ENCODE peak calls at places on chromosome 4, in five cellular contexts. One of them, this sample, is unnamed.

GRCh38 chr4:152245706-152246105 is 290.2 kb downstream of the FBXW7 start:
- DNase-seq in AML-193: no peak
- DNase-seq in DND-41: no peak
- DNase-seq in HT-29: no peak
- DNase-seq in Right ventricle myocardium superior: no peak
- DNase-seq in this sample: no peak

GRCh38 chr4:94758141-94758699 is 465 bp downstream of the BMPR1B start:
- DNase-seq in Right ventricle myocardium superior: peak; percentile 43
- DNase-seq in HT-29: no peak
- DNase-seq in AML-193: no peak
- DNase-seq in DND-41: peak; percentile 62
- DNase-seq in this sample: no peak

GRCh38 chr4:23888421-23889319 is 1.2 kb downstream of the PPARGC1A start:
- DNase-seq in Right ventricle myocardium superior: no peak
- DNase-seq in HT-29: no peak
- DNase-seq in AML-193: no peak
- DNase-seq in DND-41: no peak
- DNase-seq in this sample: no peak

GRCh38 chr4:185108669-185109068 is 34.4 kb upstream of the SLC25A4 start:
- DNase-seq in DND-41: no peak
- DNase-seq in Right ventricle myocardium superior: no peak
- DNase-seq in HT-29: no peak
- DNase-seq in AML-193: no peak
- DNase-seq in this sample: no peak

GRCh38 chr4:158605393-158605792 is 66.3 kb downstream of the C4orf46 start:
- DNase-seq in Right ventricle myocardium superior: no peak
- DNase-seq in DND-41: no peak
- DNase-seq in AML-193: no peak
- DNase-seq in HT-29: no peak
- DNase-seq in this sample: no peak

GRCh38 chr4:138405934-138406567 is 163.9 kb upstream of the SLC7A11 start:
- DNase-seq in AML-193: peak; percentile 96
- DNase-seq in DND-41: no peak
- DNase-seq in Right ventricle myocardium superior: no peak
- DNase-seq in HT-29: no peak
- DNase-seq in this sample: no peak

GRCh38 chr4:14168919-14169318 is 541.4 kb upstream of the BOD1L1 start:
- DNase-seq in HT-29: peak; percentile 85
- DNase-seq in Right ventricle myocardium superior: peak; percentile 38
- DNase-seq in DND-41: no peak
- DNase-seq in AML-193: peak; percentile 31
- DNase-seq in this sample: no peak

GRCh38 chr4:2178986-2179385 is 62.9 kb downstream of the HAUS3 start:
- DNase-seq in AML-193: no peak
- DNase-seq in DND-41: no peak
- DNase-seq in HT-29: no peak
- DNase-seq in Right ventricle myocardium superior: no peak
- DNase-seq in this sample: no peak

GRCh38 chr4:39950861-39951481 is 26.7 kb downstream of the PDS5A start:
- DNase-seq in Right ventricle myocardium superior: no peak
- DNase-seq in HT-29: no peak
- DNase-seq in DND-41: no peak
- DNase-seq in AML-193: no peak
- DNase-seq in this sample: no peak

GRCh38 chr4:7343950-7344349 is 90.8 kb downstream of the PSAPL1 start:
- DNase-seq in DND-41: no peak
- DNase-seq in Right ventricle myocardium superior: no peak
- DNase-seq in AML-193: no peak
- DNase-seq in HT-29: no peak
- DNase-seq in this sample: no peak

GRCh38 chr4:154308207-154308606 is 183.4 kb downstream of the DCHS2 start:
- DNase-seq in Right ventricle myocardium superior: no peak
- DNase-seq in AML-193: no peak
- DNase-seq in HT-29: no peak
- DNase-seq in DND-41: no peak
- DNase-seq in this sample: no peak

GRCh38 chr4:663438-664428 is 10.3 kb downstream of the ATP5ME start:
- DNase-seq in DND-41: peak; percentile 91
- DNase-seq in Right ventricle myocardium superior: peak; percentile 79
- DNase-seq in HT-29: no peak
- DNase-seq in AML-193: peak; percentile 32
- DNase-seq in this sample: peak; percentile 94

GRCh38 chr4:66357316-66357715 is 687.0 kb upstream of the EPHA5 start:
- DNase-seq in AML-193: no peak
- DNase-seq in HT-29: no peak
- DNase-seq in DND-41: no peak
- DNase-seq in Right ventricle myocardium superior: no peak
- DNase-seq in this sample: no peak

GRCh38 chr4:22356996-22357596 is 158.8 kb downstream of the ADGRA3 start:
- DNase-seq in HT-29: peak; percentile 37
- DNase-seq in AML-193: peak; percentile 31
- DNase-seq in Right ventricle myocardium superior: no peak
- DNase-seq in DND-41: no peak
- DNase-seq in this sample: peak; percentile 10

GRCh38 chr4:151472297-151472696 is 63.3 kb downstream of the FHIP1A start:
- DNase-seq in HT-29: no peak
- DNase-seq in DND-41: no peak
- DNase-seq in Right ventricle myocardium superior: no peak
- DNase-seq in AML-193: no peak
- DNase-seq in this sample: no peak

GRCh38 chr4:125826801-125827200 is 512.0 kb downstream of the FAT4 start:
- DNase-seq in AML-193: no peak
- DNase-seq in DND-41: no peak
- DNase-seq in Right ventricle myocardium superior: no peak
- DNase-seq in HT-29: no peak
- DNase-seq in this sample: no peak

GRCh38 chr4:170391066-170391754 is 301.5 kb upstream of the AADAT start:
- DNase-seq in AML-193: no peak
- DNase-seq in HT-29: no peak
- DNase-seq in DND-41: no peak
- DNase-seq in Right ventricle myocardium superior: no peak
- DNase-seq in this sample: no peak